ENCODE peak calls at places on chromosome 14, in four cellular contexts. A is HCT116; Z is CD8-positive, alpha-beta T cell; N is sigmoid colon. E is an unnamed sample.
A peak's percentile ranks its signal among the peaks of the same experiment; 100 is the strongest.

GRCh38 chr14:100865682-100866591 is 37.6 kb downstream of the RTL1 start:
- DNase-seq in Z (no peak), A (no peak), N (peak; percentile 49), E (no peak)

GRCh38 chr14:93712079-93712837 is 76.0 kb downstream of the PRIMA1 start:
- DNase-seq in N (peak; percentile 25), Z (no peak), A (no peak), E (no peak)

GRCh38 chr14:35400707-35401421 is 3.7 kb downstream of the NFKBIA start:
- DNase-seq in A (no peak), Z (peak; percentile 51), N (peak; percentile 63), E (no peak)

GRCh38 chr14:40393143-40393542 is 960.9 kb upstream of the FBXO33 start:
- DNase-seq in Z (no peak), N (no peak), A (no peak), E (no peak)

GRCh38 chr14:93061380-93062012 is 54.2 kb downstream of the ITPK1 start:
- DNase-seq in Z (no peak), N (no peak), A (no peak), E (no peak)

GRCh38 chr14:94489336-94489735 is 13.3 kb upstream of the SERPINA9 start:
- DNase-seq in Z (no peak), N (no peak), A (no peak), E (no peak)

GRCh38 chr14:89540009-89540829 is 123.2 kb upstream of the FOXN3 start:
- DNase-seq in N (no peak), Z (no peak), A (no peak), E (no peak)

GRCh38 chr14:84998216-84998615 is 531.7 kb upstream of the FLRT2 start:
- DNase-seq in N (no peak), A (no peak), Z (no peak), E (no peak)

GRCh38 chr14:79543966-79544365 is 667.3 kb downstream of the DIO2 start:
- DNase-seq in N (no peak), A (no peak), Z (no peak), E (no peak)

GRCh38 chr14:55553791-55554190 is 26.2 kb upstream of the KTN1 start:
- DNase-seq in Z (no peak), A (no peak), N (no peak), E (no peak)

GRCh38 chr14:92577321-92577742 is 63.8 kb downstream of the RIN3 start:
- DNase-seq in N (no peak), A (no peak), Z (peak; percentile 47), E (no peak)

GRCh38 chr14:89033756-89034155 is 209.3 kb downstream of the TTC8 start:
- DNase-seq in Z (no peak), A (no peak), N (no peak), E (no peak)

GRCh38 chr14:49550284-49551184 is 35.6 kb downstream of the RPS29 start:
- DNase-seq in Z (no peak), A (peak; percentile 8), N (no peak), E (no peak)

GRCh38 chr14:91041450-91041849 is 19.0 kb downstream of the RPS6KA5 start:
- DNase-seq in N (no peak), A (no peak), Z (no peak), E (no peak)

GRCh38 chr14:70282666-70283065 is 76.8 kb downstream of the COX16 start:
- DNase-seq in N (no peak), A (no peak), Z (no peak), E (no peak)

GRCh38 chr14:55440385-55440784 is at the start of gene TBPL2:
- DNase-seq in A (no peak), Z (no peak), N (no peak), E (no peak)

GRCh38 chr14:94024549-94024948 is 1.6 kb upstream of the OTUB2 start:
- DNase-seq in A (no peak), Z (no peak), N (no peak), E (no peak)

GRCh38 chr14:94673781-94674231 is 61.6 kb downstream of the SERPINA3 start:
- DNase-seq in A (no peak), N (peak; percentile 53), Z (no peak), E (no peak)

GRCh38 chr14:68412505-68413496 is 380.1 kb downstream of the ZFP36L1 start:
- DNase-seq in A (peak; percentile 53), N (no peak), Z (no peak), E (no peak)

GRCh38 chr14:69687963-69688649 is 76.7 kb downstream of the SUSD6 start:
- DNase-seq in N (no peak), Z (no peak), A (no peak), E (no peak)

GRCh38 chr14:60485057-60485599 is 735 bp downstream of the C14orf39 start:
- DNase-seq in Z (no peak), A (no peak), N (no peak), E (no peak)

GRCh38 chr14:23123419-23123818 is 4.4 kb upstream of the CEBPE start:
- DNase-seq in Z (no peak), N (peak; percentile 76), A (no peak), E (peak; percentile 75)

GRCh38 chr14:55245657-55246268 is 25.5 kb upstream of the FBXO34 start:
- DNase-seq in Z (peak; percentile 32), A (peak; percentile 21), N (no peak), E (no peak)

GRCh38 chr14:96349286-96350075 is 13.7 kb downstream of the ATG2B start:
- DNase-seq in Z (no peak), N (no peak), A (no peak), E (no peak)

GRCh38 chr14:50839048-50839447 is 8.1 kb upstream of the NIN start:
- DNase-seq in N (no peak), Z (no peak), A (no peak), E (no peak)

GRCh38 chr14:30874120-30874998 is at the start of gene COCH:
- DNase-seq in A (peak; percentile 4), Z (peak; percentile 20), N (no peak), E (no peak)

GRCh38 chr14:68973639-68974038 is 5.5 kb downstream of the ACTN1 start:
- DNase-seq in N (peak; percentile 64), Z (no peak), A (no peak), E (no peak)

GRCh38 chr14:95056476-95056875 is 100.9 kb downstream of the DICER1 start:
- DNase-seq in A (no peak), Z (no peak), N (peak; percentile 61), E (no peak)

GRCh38 chr14:87967496-87967895 is 25.5 kb downstream of the GALC start:
- DNase-seq in Z (no peak), A (no peak), N (no peak), E (no peak)

GRCh38 chr14:58077621-58078020 is 74.4 kb downstream of the ARMH4 start:
- DNase-seq in A (no peak), N (no peak), Z (no peak), E (no peak)

GRCh38 chr14:85301506-85301905 is 228.4 kb upstream of the FLRT2 start:
- DNase-seq in N (no peak), A (no peak), Z (no peak), E (no peak)

GRCh38 chr14:87805315-87805723 is 187.7 kb downstream of the GALC start:
- DNase-seq in N (no peak), Z (peak; percentile 25), A (no peak), E (no peak)

GRCh38 chr14:88985654-88986053 is 161.2 kb downstream of the TTC8 start:
- DNase-seq in N (no peak), A (no peak), Z (no peak), E (no peak)

DNA sequence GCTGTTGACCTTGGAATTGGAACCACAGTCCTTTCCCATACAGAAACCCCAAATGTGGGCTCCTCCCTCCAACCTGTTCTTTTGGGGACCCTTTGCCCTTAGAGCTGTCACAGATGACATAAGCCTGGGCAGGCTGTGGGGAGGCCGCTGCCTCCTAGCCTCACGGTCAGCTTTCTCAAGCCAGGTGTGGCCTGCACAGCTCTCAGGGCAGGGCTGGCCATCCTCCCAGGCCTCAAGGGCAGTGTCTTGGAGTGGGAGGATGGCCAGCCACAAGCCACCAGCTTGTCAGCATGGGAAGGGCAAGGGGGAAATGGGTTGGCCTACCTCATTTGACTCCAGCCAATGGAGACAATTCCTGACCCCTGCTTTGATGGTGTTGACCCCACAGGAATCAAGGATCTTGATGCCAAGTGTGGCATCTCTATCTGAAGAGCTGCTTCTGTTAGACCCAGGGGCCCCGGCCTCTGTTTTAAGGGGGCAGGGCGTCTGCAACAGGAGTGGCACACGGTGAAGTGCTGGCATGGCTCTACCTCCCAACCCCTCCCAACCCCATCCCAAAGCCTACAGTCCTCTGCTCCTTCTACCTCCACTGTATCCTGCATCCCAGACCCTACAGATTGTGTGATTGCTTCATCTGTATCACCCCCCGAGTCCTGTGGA is 11.5 kb downstream of the CBLN3 start:
- DNase-seq in A (no peak), N (no peak), Z (no peak), E (no peak)
- H3K27ac ChIP-seq in A (no peak overlapping the region), N (no peak overlapping the region), Z (no peak overlapping the region), E (no peak overlapping the region)

DNA sequence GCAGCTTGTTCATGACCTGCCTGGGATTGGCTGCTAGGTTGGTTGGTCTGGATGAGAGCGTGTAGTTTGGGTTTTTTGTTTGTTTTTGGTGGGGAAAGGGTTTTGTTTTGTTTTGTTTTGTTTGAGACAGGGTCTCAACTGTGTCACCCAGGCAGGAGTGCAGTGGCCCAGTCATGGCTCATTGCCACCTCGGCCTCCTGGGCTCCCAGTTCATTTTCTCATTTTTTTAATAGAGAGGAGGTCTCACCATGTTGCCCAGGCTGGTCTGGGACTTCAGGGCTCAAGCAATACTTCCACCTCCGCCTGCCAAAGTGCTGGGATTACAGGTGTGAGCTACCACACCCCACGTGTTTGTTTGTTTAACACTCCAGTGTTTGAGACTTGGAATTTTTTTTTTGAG is 3.8 kb downstream of the DYNC1H1 start:
- DNase-seq in Z (no peak), A (no peak), N (no peak), E (no peak)
- H3K4me3 ChIP-seq in Z (no peak overlapping the region), A (no peak overlapping the region), N (no peak overlapping the region), E (no peak overlapping the region)

DNA sequence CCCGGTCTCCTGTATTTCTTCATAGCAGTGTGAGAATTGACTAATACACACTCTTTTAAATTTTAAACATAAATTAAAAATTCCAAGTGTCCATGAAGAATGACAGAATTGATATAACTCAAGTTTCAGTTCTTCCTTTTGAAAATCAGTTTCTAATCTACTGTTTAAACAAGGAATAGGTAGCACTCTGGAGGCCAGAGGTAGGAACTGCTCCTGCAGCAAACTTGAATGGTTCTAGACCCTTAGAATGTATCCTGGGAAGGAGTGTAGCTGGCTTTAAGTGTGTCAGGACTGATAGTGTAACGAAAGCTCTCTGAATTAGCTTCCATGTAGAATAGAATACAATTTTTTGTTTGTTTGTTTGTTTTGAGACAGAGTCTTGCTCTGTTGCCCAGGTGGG is 76.8 kb downstream of the AKAP6 start:
- DNase-seq in N (no peak), Z (no peak), A (no peak), E (no peak)
- TF ChIP-seq CTCF in N (no peak), Z (no peak), A (no peak), E (no peak)

DNA sequence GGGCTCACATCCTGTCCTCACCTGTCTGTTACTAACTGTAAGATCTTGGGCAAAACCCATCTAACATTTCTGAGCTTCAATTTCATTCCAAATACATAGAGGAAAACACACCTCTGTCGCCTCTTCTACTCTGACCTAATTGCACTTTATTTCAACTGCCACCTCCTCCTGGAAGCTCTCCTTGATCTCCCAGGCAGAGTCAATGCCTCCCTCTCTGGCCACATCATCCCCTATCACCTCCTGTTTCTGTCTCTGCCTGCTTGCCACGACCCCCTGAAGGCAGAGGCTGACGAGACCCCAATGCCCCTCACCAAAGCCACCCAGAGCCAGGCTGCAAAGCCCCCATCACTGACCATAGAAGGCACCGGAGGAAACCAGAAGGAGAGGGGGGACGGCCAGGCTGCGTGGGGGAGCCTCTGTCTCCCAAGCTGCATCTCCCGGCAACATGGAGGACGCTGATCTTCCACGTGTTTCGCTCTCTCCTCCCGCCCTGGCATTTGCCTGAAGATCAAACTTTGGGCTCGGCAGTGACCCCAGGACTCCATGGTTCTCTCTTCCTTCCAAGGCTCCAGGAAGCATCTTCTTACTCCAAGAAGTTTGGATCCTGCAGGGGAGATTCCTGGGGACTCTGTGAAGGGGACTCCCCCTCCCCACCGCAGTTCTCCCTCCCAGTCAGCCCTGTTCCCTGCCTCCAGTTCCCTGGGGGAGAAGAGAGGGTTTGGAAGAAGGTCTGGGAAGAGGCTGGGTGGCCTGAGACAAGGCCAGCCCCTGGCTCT is 50.1 kb upstream of the BCL11B start:
- DNase-seq in A (no peak), Z (no peak), N (no peak), E (no peak)
- H3K27ac ChIP-seq in A (no peak overlapping the region), Z (no peak overlapping the region), N (no peak overlapping the region), E (no peak overlapping the region)